ENCODE peak calls at places on chromosomes 6 and 20, in eight cellular contexts. A, W, G, L, S, Y, H and E are unnamed samples.

GRCh38 chr20:62625516-62625915 is 16.8 kb upstream of the SLCO4A1 start:
- DNase-seq in A (no peak), W (no peak), G (no peak), L (no peak), S (no peak), Y (no peak), H (no peak), E (no peak)

GRCh38 chr6:133254552-133255228 is 13.5 kb downstream of the EYA4 start:
- DNase-seq in A (no peak), W (peak; percentile 29), G (no peak), L (no peak), S (no peak), Y (no peak), H (no peak), E (no peak)

GRCh38 chr6:169162968-169163903 is 90.4 kb downstream of the THBS2 start:
- DNase-seq in A (no peak), W (peak; percentile 92), G (no peak), L (no peak), S (peak; percentile 99), Y (no peak), H (no peak), E (peak; percentile 95)

GRCh38 chr6:168247456-168248147 is 72.0 kb downstream of the DACT2 start:
- DNase-seq in A (no peak), W (no peak), G (no peak), L (no peak), S (no peak), Y (peak; percentile 80), H (peak; percentile 68), E (no peak)

GRCh38 chr20:22688485-22688884 is 104.1 kb upstream of the FOXA2 start:
- DNase-seq in A (no peak), W (no peak), G (no peak), L (no peak), S (no peak), Y (no peak), H (no peak), E (no peak)

GRCh38 chr6:105499928-105500327 is 97.0 kb upstream of the PREP start:
- DNase-seq in A (no peak), W (no peak), G (no peak), L (no peak), S (no peak), Y (no peak), H (no peak), E (no peak)

GRCh38 chr6:162125659-162126058 is 601.9 kb downstream of the PRKN start:
- DNase-seq in A (no peak), W (no peak), G (no peak), L (no peak), S (no peak), Y (no peak), H (no peak), E (no peak)

GRCh38 chr6:158923801-158924498 is 76.1 kb downstream of the RSPH3 start:
- DNase-seq in A (no peak), W (no peak), G (no peak), L (no peak), S (no peak), Y (no peak), H (no peak), E (no peak)

GRCh38 chr20:13681248-13682125 is 42.8 kb upstream of the TASP1 start:
- DNase-seq in A (no peak), W (no peak), G (no peak), L (no peak), S (no peak), Y (no peak), H (no peak), E (no peak)

DNA sequence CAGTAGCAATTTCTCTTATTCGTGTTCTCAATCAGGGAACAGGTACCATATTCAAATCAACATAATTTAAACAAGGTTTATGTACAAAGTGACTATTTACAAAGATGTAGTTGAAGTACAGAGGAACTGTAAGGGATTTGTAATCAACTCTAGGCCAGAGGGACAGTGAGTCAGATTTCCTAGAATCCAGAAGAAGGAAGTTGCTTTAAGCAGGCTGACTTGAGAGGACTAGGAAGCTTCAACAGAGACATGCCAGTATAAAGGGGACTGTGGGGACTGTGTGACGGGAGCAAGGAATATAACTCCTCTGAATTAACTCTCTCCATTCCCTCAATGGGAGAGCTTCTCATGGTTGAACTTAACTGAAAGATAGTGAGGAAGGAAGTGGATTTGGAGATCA is 427.4 kb upstream of the JAG1 start:
- DNase-seq in A (no peak), W (peak; percentile 6), G (no peak), L (no peak), S (no peak), Y (no peak), H (no peak), E (no peak)
- TF ChIP-seq CTCF in A (no peak), W (no peak), G (no peak), L (no peak), S (no peak), Y (no peak), H (no peak), E (no peak)

GRCh38 chr6:56849876-56850275 is 105.0 kb upstream of the BEND6 start:
- DNase-seq in A (no peak), W (peak; percentile 77), G (no peak), L (no peak), S (no peak), Y (no peak), H (no peak), E (no peak)
- H3K4me3 ChIP-seq in A (no peak overlapping the region), W (peak overlapping the region; percentile 69), G (peak overlapping the region; percentile 35), L (peak overlapping the region; percentile 66), S (peak overlapping the region; percentile 40), Y (no peak overlapping the region), H (no peak overlapping the region), E (peak overlapping the region; percentile 67)

GRCh38 chr6:77620290-77620882 is 32.5 kb upstream of the MEI4 start:
- DNase-seq in A (peak; percentile 28), W (peak; percentile 7), G (no peak), L (no peak), S (no peak), Y (no peak), H (peak; percentile 28), E (no peak)
- TF ChIP-seq CTCF in A (peak; percentile 22), W (peak; percentile 50), G (no peak), L (peak; percentile 40), S (no peak), Y (peak; percentile 40), H (no peak), E (no peak)

GRCh38 chr20:63651942-63652191 is 1.4 kb downstream of the STMN3 start:
- DNase-seq in A (no peak), W (no peak), G (no peak), L (no peak), S (no peak), Y (no peak), H (no peak), E (no peak)
- H3K4me3 ChIP-seq in A (peak overlapping the region; percentile 50), W (peak overlapping the region; percentile 48), G (peak overlapping the region; percentile 80), L (peak overlapping the region; percentile 70), S (peak overlapping the region; percentile 55), Y (peak overlapping the region; percentile 68), H (peak overlapping the region; percentile 70), E (peak overlapping the region; percentile 50)

GRCh38 chr20:43681468-43681942 is 14.6 kb downstream of the MYBL2 start:
- DNase-seq in A (peak; percentile 30), W (no peak), G (no peak), L (peak; percentile 23), S (no peak), Y (no peak), H (no peak), E (no peak)
- TF ChIP-seq CTCF in A (no peak), W (no peak), G (no peak), L (peak; percentile 37), S (peak; percentile 30), Y (no peak), H (no peak), E (peak; percentile 17)

GRCh38 chr6:83709748-83710050 is 798 bp upstream of the SNAP91 start:
- DNase-seq in A (no peak), W (no peak), G (no peak), L (no peak), S (no peak), Y (no peak), H (no peak), E (no peak)
- H3K4me3 ChIP-seq in A (peak overlapping the region; percentile 87), W (no peak overlapping the region), G (peak overlapping the region; percentile 79), L (no peak overlapping the region), S (no peak overlapping the region), Y (no peak overlapping the region), H (no peak overlapping the region), E (no peak overlapping the region)

DNA sequence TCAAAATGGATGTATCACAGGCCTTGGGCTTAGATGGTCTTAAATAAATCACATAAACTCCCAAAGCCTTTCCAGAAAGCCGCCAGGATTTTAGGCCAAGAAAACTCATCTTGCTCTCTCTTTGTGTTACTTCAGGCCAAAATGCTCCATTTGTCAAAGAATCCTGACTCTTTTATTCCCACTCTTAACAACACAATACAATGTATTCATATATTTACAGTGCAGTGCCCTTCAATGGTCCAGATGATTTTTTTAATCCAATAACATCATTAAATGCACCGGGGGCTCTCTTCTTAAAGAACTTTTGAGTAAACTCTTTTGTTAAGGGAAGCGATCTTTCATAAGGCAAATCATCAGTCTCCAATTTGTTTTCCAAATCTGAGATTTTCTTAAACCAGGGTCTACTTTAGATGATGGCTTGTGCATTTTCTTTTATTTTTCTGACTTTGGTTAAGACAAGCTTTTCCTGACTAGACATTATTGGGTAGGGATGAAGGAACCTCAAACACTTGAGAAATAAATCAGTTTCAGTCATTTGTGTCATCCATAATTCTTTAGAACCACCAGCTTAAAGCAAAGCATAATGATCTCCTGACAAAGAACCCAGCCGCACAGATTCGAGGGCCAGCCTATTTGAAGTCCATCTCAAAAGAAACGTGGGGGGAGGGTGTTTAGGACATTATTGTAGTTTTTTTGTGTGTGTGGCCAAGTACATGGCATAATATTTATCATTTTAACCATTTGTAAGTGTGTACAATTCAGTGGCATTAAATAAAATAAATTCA is 6.2 kb upstream of the TCP11 start:
- DNase-seq in A (no peak), W (no peak), G (no peak), L (no peak), S (no peak), Y (no peak), H (no peak), E (no peak)
- TF ChIP-seq CTCF in A (no peak), W (no peak), G (no peak), L (no peak), S (no peak), Y (no peak), H (no peak), E (no peak)